ENCODE peak calls at places on chromosomes 4 and X, in six cellular contexts. F is AG04450, P is MCF 10A, G is HCT116, E is Peyer's patch, V is SK-N-SH. I is an unnamed sample.

GRCh38 chrX:1486749-1487361 is 34.1 kb upstream of the ASMTL start:
- DNase-seq in F (no peak), P (no peak), G (no peak), E (peak; percentile 54), V (no peak), I (no peak)

GRCh38 chr4:141898336-141898735 is 262.0 kb downstream of the IL15 start:
- DNase-seq in F (no peak), P (no peak), G (no peak), E (no peak), V (no peak), I (no peak)

GRCh38 chrX:141701081-141701480 is 2.5 kb upstream of the SPANXD start:
- DNase-seq in F (no peak), P (peak; percentile 14), G (no peak), E (no peak), V (no peak), I (peak; percentile 14)

GRCh38 chrX:47232803-47233332 is at the start of gene USP11:
- DNase-seq in F (no peak), P (no peak), G (no peak), E (peak; percentile 67), V (peak; percentile 78), I (peak; percentile 47)

GRCh38 chrX:121958886-121959285 is 911.5 kb downstream of the GLUD2 start:
- DNase-seq in F (no peak), P (no peak), G (no peak), E (no peak), V (no peak), I (peak; percentile 23)

GRCh38 chr4:68176500-68176899 is 46.8 kb upstream of the TMPRSS11F start:
- DNase-seq in F (no peak), P (peak; percentile 4), G (no peak), E (no peak), V (no peak), I (no peak)

GRCh38 chr4:174324725-174325124 is 41.0 kb downstream of the CEP44 start:
- DNase-seq in F (no peak), P (peak; percentile 33), G (no peak), E (no peak), V (no peak), I (peak; percentile 61)

GRCh38 chr4:77881460-77882295 is 19.0 kb downstream of the MRPL1 start:
- DNase-seq in F (peak; percentile 3), P (peak; percentile 48), G (no peak), E (no peak), V (no peak), I (peak; percentile 54)

GRCh38 chrX:373641-374471 is 12.9 kb downstream of the PPP2R3B start:
- DNase-seq in F (no peak), P (no peak), G (no peak), E (no peak), V (no peak), I (peak; percentile 31)

GRCh38 chr4:147096667-147097604 is 151.3 kb upstream of the TTC29 start:
- DNase-seq in F (peak; percentile 15), P (peak; percentile 84), G (peak; percentile 32), E (no peak), V (peak; percentile 35), I (peak; percentile 82)

GRCh38 chr4:8244931-8245460 is 24.6 kb upstream of the HTRA3 start:
- DNase-seq in F (no peak), P (no peak), G (no peak), E (no peak), V (no peak), I (no peak)

DNA sequence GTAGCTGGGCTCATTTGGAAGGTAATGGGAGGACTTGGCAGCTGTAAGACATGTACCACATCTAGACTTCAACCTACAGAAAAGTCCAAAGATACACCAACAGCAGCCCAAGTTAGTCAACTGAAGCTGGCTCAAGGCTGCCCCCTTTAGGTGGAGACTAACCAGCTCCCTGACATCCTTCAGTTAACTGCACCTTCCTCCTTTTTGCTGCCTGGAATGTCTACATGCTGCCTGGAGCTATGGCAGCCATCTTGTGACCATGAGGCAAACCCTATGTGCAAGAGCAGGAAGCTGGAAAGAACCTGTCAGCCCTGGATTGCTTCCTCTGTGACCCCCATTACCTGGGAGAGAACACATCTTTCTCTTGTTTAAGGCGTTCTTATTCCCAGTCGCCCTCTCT is 25.8 kb downstream of the ARSD start:
- DNase-seq in F (no peak), P (no peak), G (no peak), E (no peak), V (no peak), I (no peak)
- TF ChIP-seq CTCF in F (peak; percentile 10), P (peak; percentile 7), G (peak; percentile 40), E (peak; percentile 8), V (peak; percentile 20), I (peak; percentile 12)

GRCh38 chr4:4270529-4270928 is 19.4 kb downstream of the LYAR start:
- DNase-seq in F (no peak), P (peak; percentile 79), G (no peak), E (no peak), V (no peak), I (peak; percentile 44)

GRCh38 chr4:4269856-4270255 is 20.1 kb downstream of the LYAR start:
- DNase-seq in F (no peak), P (peak; percentile 75), G (no peak), E (no peak), V (no peak), I (peak; percentile 76)

GRCh38 chr4:4269326-4269725 is 20.6 kb downstream of the LYAR start:
- DNase-seq in F (no peak), P (no peak), G (no peak), E (peak; percentile 72), V (no peak), I (no peak)

GRCh38 chr4:4268753-4269152 is 20.7 kb upstream of the TMEM128 start:
- DNase-seq in F (no peak), P (no peak), G (no peak), E (no peak), V (no peak), I (peak; percentile 40)

GRCh38 chr4:4267981-4268380 is 20.0 kb upstream of the TMEM128 start:
- DNase-seq in F (no peak), P (peak; percentile 65), G (no peak), E (no peak), V (no peak), I (peak; percentile 39)
- TF ChIP-seq CTCF in F (no peak), P (no peak), G (no peak), E (no peak), V (no peak), I (no peak)

DNA sequence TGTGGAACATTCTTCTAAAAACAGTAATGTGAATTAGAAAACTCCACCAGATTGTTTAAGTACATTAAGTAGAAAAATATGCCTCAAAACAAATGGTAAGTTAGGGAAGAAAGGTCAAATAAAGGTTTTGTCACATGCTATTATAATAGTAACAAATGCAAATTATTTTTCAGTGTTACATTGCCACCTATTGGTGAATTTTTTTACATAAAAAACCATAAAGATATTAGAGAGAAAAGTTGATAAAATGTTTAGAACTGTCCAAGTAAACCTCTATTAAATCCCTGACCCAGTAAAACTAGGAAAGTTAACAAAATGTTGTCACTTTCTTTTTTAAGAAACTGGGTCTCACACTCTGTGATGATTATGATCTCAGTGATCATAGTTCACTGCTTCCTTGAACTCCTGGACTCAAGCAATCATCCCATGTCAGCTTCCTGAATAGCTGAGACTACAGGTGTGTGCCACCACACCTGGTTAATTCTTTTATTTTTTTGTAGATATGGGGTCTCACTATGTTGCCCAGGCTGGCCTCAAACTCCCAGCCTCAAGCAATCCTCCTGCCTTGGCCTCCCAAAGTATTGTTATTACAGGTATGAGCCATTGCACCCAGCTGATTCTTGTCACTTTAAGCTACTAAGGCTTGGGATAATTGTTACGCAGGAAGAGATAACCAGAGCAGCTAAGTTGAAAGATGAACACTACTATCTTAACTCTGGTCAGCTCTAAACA is 157.6 kb downstream of the ATRX start:
- DNase-seq in F (no peak), P (peak; percentile 5), G (no peak), E (no peak), V (no peak), I (peak; percentile 5)
- TF ChIP-seq CTCF in F (no peak), P (peak; percentile 19), G (no peak), E (peak; percentile 11), V (peak; percentile 52), I (no peak)

GRCh38 chr4:169774466-169775445 is 17.0 kb upstream of the HPF1 start:
- DNase-seq in F (no peak), P (no peak), G (no peak), E (no peak), V (peak; percentile 7), I (no peak)
- TF ChIP-seq CTCF in F (peak; percentile 42), P (no peak), G (no peak), E (no peak), V (no peak), I (peak; percentile 54)

GRCh38 chrX:48474127-48474526 is 1.9 kb upstream of the FTSJ1 start:
- DNase-seq in F (no peak), P (no peak), G (no peak), E (no peak), V (peak; percentile 42), I (peak; percentile 48)
- TF ChIP-seq CTCF in F (peak; percentile 19), P (peak; percentile 23), G (peak; percentile 34), E (no peak), V (peak; percentile 44), I (peak; percentile 52)

DNA sequence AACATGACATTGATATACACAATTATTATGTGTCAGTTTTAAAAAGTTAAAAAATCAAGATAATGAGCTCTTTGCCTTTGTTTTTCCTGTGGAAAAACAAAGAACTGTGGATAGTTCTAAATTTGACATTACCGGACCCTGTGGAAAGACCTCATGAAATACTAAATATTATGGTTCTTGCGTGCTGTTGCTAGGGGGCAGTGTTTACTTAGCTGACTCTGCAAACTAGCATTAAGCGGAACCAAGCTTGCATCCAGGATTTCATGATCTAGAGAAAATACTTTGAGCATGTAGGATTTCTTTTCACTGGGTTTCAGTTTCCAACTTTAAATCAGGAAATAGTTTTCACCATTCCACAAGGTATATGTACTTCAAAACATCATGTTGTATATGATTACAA is 33.6 kb downstream of the CLCN4 start:
- DNase-seq in F (peak; percentile 55), P (peak; percentile 62), G (peak; percentile 41), E (peak; percentile 63), V (peak; percentile 59), I (peak; percentile 87)
- TF ChIP-seq CTCF in F (peak; percentile 59), P (peak; percentile 63), G (peak; percentile 8), E (peak; percentile 54), V (peak; percentile 78), I (peak; percentile 51)